ENCODE peak calls at places on chromosomes 7 and 10, in six cellular contexts. One of them, this sample, is unnamed.

GRCh38 chr10:34102917-34103506 is 712.1 kb downstream of the PARD3 start:
- DNase-seq in activated T-cell treated with anti-CD3 and anti-CD28 coated beads, Interleukin-2, amount 50 U/mL, for 48 hours: no peak
- DNase-seq in posterior cingulate gyrus: no peak
- DNase-seq in AG20443: peak; percentile 76
- DNase-seq in Right ventricle myocardium inferior: no peak
- DNase-seq in NCI-H1105: no peak
- DNase-seq in this sample: no peak

GRCh38 chr7:98284335-98285036 is 3.0 kb downstream of the BRI3 start:
- DNase-seq in activated T-cell treated with anti-CD3 and anti-CD28 coated beads, Interleukin-2, amount 50 U/mL, for 48 hours: no peak
- DNase-seq in posterior cingulate gyrus: peak; percentile 91
- DNase-seq in AG20443: peak; percentile 88
- DNase-seq in NCI-H1105: no peak
- DNase-seq in Right ventricle myocardium inferior: peak; percentile 93
- DNase-seq in this sample: peak; percentile 55

GRCh38 chr10:74683621-74684114 is 142.7 kb upstream of the KAT6B start:
- DNase-seq in posterior cingulate gyrus: no peak
- DNase-seq in AG20443: no peak
- DNase-seq in Right ventricle myocardium inferior: no peak
- DNase-seq in activated T-cell treated with anti-CD3 and anti-CD28 coated beads, Interleukin-2, amount 50 U/mL, for 48 hours: no peak
- DNase-seq in NCI-H1105: no peak
- DNase-seq in this sample: no peak

GRCh38 chr10:43648083-43648391 is 644 bp downstream of the ZNF32 start:
- DNase-seq in posterior cingulate gyrus: no peak
- DNase-seq in AG20443: no peak
- DNase-seq in activated T-cell treated with anti-CD3 and anti-CD28 coated beads, Interleukin-2, amount 50 U/mL, for 48 hours: no peak
- DNase-seq in NCI-H1105: no peak
- DNase-seq in Right ventricle myocardium inferior: no peak
- DNase-seq in this sample: no peak

GRCh38 chr10:114905450-114905849 is 32.5 kb upstream of the TRUB1 start:
- DNase-seq in AG20443: peak; percentile 33
- DNase-seq in activated T-cell treated with anti-CD3 and anti-CD28 coated beads, Interleukin-2, amount 50 U/mL, for 48 hours: no peak
- DNase-seq in posterior cingulate gyrus: no peak
- DNase-seq in Right ventricle myocardium inferior: no peak
- DNase-seq in NCI-H1105: no peak
- DNase-seq in this sample: no peak

GRCh38 chr10:77104459-77104980 is 533.1 kb downstream of the KCNMA1 start:
- DNase-seq in posterior cingulate gyrus: no peak
- DNase-seq in AG20443: peak; percentile 69
- DNase-seq in NCI-H1105: no peak
- DNase-seq in activated T-cell treated with anti-CD3 and anti-CD28 coated beads, Interleukin-2, amount 50 U/mL, for 48 hours: no peak
- DNase-seq in Right ventricle myocardium inferior: peak; percentile 68
- DNase-seq in this sample: peak; percentile 81

GRCh38 chr10:24552346-24553016 is 171.2 kb downstream of the ARHGAP21 start:
- DNase-seq in Right ventricle myocardium inferior: no peak
- DNase-seq in posterior cingulate gyrus: no peak
- DNase-seq in AG20443: peak; percentile 52
- DNase-seq in NCI-H1105: no peak
- DNase-seq in activated T-cell treated with anti-CD3 and anti-CD28 coated beads, Interleukin-2, amount 50 U/mL, for 48 hours: peak; percentile 54
- DNase-seq in this sample: peak; percentile 17

GRCh38 chr10:15712903-15713302 is 6.8 kb downstream of the ITGA8 start:
- DNase-seq in activated T-cell treated with anti-CD3 and anti-CD28 coated beads, Interleukin-2, amount 50 U/mL, for 48 hours: no peak
- DNase-seq in Right ventricle myocardium inferior: no peak
- DNase-seq in posterior cingulate gyrus: no peak
- DNase-seq in AG20443: peak; percentile 17
- DNase-seq in NCI-H1105: no peak
- DNase-seq in this sample: no peak

GRCh38 chr7:17599733-17600685 is 301.6 kb downstream of the AHR start:
- DNase-seq in NCI-H1105: peak; percentile 87
- DNase-seq in Right ventricle myocardium inferior: no peak
- DNase-seq in AG20443: peak; percentile 77
- DNase-seq in posterior cingulate gyrus: no peak
- DNase-seq in activated T-cell treated with anti-CD3 and anti-CD28 coated beads, Interleukin-2, amount 50 U/mL, for 48 hours: no peak
- DNase-seq in this sample: peak; percentile 77

GRCh38 chr7:4210821-4211220 is 471.3 kb upstream of the FOXK1 start:
- DNase-seq in posterior cingulate gyrus: no peak
- DNase-seq in activated T-cell treated with anti-CD3 and anti-CD28 coated beads, Interleukin-2, amount 50 U/mL, for 48 hours: no peak
- DNase-seq in AG20443: no peak
- DNase-seq in Right ventricle myocardium inferior: no peak
- DNase-seq in NCI-H1105: no peak
- DNase-seq in this sample: no peak

This sample was measured in MG63.